ENCODE peak calls at places on chromosomes 16 and 17, in four cellular contexts. One of them, this sample, is unnamed.

GRCh38 chr17:62627904-62628603 is 584 bp downstream of the MRC2 start:
- DNase-seq in IMR-90: peak; percentile 74
- DNase-seq in mesendoderm: peak; percentile 53
- DNase-seq in neuronal stem cell: peak; percentile 21
- DNase-seq in this sample: peak; percentile 80

GRCh38 chr17:38352245-38353083 is 820 bp downstream of the SOCS7 start:
- DNase-seq in neuronal stem cell: no peak
- DNase-seq in mesendoderm: peak; percentile 67
- DNase-seq in IMR-90: no peak
- DNase-seq in this sample: peak; percentile 52

GRCh38 chr17:35227546-35227945 is 15.3 kb upstream of the SLFN5 start:
- DNase-seq in mesendoderm: no peak
- DNase-seq in IMR-90: no peak
- DNase-seq in neuronal stem cell: no peak
- DNase-seq in this sample: no peak

GRCh38 chr17:47131761-47132160 is 57.3 kb downstream of the CDC27 start:
- DNase-seq in IMR-90: peak; percentile 26
- DNase-seq in mesendoderm: no peak
- DNase-seq in neuronal stem cell: no peak
- DNase-seq in this sample: no peak

GRCh38 chr17:41315814-41316430 is 412 bp upstream of the KRTAP17-1 start:
- DNase-seq in neuronal stem cell: no peak
- DNase-seq in IMR-90: no peak
- DNase-seq in mesendoderm: no peak
- DNase-seq in this sample: no peak

GRCh38 chr17:76586741-76587487 is 1.3 kb upstream of the ST6GALNAC2 start:
- DNase-seq in mesendoderm: peak; percentile 51
- DNase-seq in IMR-90: no peak
- DNase-seq in neuronal stem cell: no peak
- DNase-seq in this sample: no peak

GRCh38 chr17:48486557-48486956 is 44.3 kb downstream of the HOXB1 start:
- DNase-seq in mesendoderm: peak; percentile 51
- DNase-seq in neuronal stem cell: no peak
- DNase-seq in IMR-90: peak; percentile 100
- DNase-seq in this sample: peak; percentile 99

GRCh38 chr16:58459344-58460218 is 40.4 kb upstream of the NDRG4 start:
- DNase-seq in neuronal stem cell: no peak
- DNase-seq in IMR-90: peak; percentile 43
- DNase-seq in mesendoderm: no peak
- DNase-seq in this sample: peak; percentile 67

GRCh38 chr17:40362696-40363479 is 1.6 kb downstream of the GJD3 start:
- DNase-seq in neuronal stem cell: peak; percentile 76
- DNase-seq in mesendoderm: peak; percentile 91
- DNase-seq in IMR-90: peak; percentile 70
- DNase-seq in this sample: peak; percentile 77

GRCh38 chr16:53518550-53519416 is 15.8 kb upstream of the AKTIP start:
- DNase-seq in mesendoderm: no peak
- DNase-seq in IMR-90: peak; percentile 54
- DNase-seq in neuronal stem cell: no peak
- DNase-seq in this sample: no peak

GRCh38 chr16:79528281-79528680 is 72.3 kb downstream of the MAF start:
- DNase-seq in neuronal stem cell: no peak
- DNase-seq in mesendoderm: no peak
- DNase-seq in IMR-90: no peak
- DNase-seq in this sample: no peak

GRCh38 chr17:48048321-48049140 is at the start of gene NFE2L1:
- DNase-seq in neuronal stem cell: no peak
- DNase-seq in IMR-90: peak; percentile 90
- DNase-seq in mesendoderm: peak; percentile 95
- DNase-seq in this sample: peak; percentile 95

GRCh38 chr16:85057212-85057889 is 29.8 kb downstream of the KIAA0513 start:
- DNase-seq in neuronal stem cell: no peak
- DNase-seq in IMR-90: no peak
- DNase-seq in mesendoderm: peak; percentile 41
- DNase-seq in this sample: no peak

GRCh38 chr17:63927464-63928171 is 4.5 kb downstream of the CD79B start:
- DNase-seq in neuronal stem cell: no peak
- DNase-seq in mesendoderm: no peak
- DNase-seq in IMR-90: no peak
- DNase-seq in this sample: no peak

GRCh38 chr17:10730956-10731879 is 1.4 kb upstream of the TMEM220 start:
- DNase-seq in IMR-90: no peak
- DNase-seq in mesendoderm: no peak
- DNase-seq in neuronal stem cell: no peak
- DNase-seq in this sample: peak; percentile 22

GRCh38 chr17:10735251-10735650 is 5.4 kb upstream of the TMEM220 start:
- DNase-seq in IMR-90: no peak
- DNase-seq in neuronal stem cell: no peak
- DNase-seq in mesendoderm: no peak
- DNase-seq in this sample: no peak

GRCh38 chr17:10737168-10737622 is 7.4 kb upstream of the TMEM220 start:
- DNase-seq in mesendoderm: peak; percentile 70
- DNase-seq in neuronal stem cell: no peak
- DNase-seq in IMR-90: peak; percentile 55
- DNase-seq in this sample: peak; percentile 66

GRCh38 chr17:10735821-10736220 is 6.0 kb upstream of the TMEM220 start:
- DNase-seq in neuronal stem cell: no peak
- DNase-seq in IMR-90: no peak
- DNase-seq in mesendoderm: no peak
- DNase-seq in this sample: no peak

GRCh38 chr17:10733666-10734065 is 3.8 kb upstream of the TMEM220 start:
- DNase-seq in mesendoderm: no peak
- DNase-seq in IMR-90: no peak
- DNase-seq in neuronal stem cell: no peak
- DNase-seq in this sample: no peak
- H3K4me3 ChIP-seq in mesendoderm: no peak overlapping the region
- H3K4me3 ChIP-seq in IMR-90: no peak overlapping the region
- H3K4me3 ChIP-seq in neuronal stem cell: no peak overlapping the region
- H3K4me3 ChIP-seq in this sample: no peak overlapping the region

GRCh38 chr17:16214190-16215001 is 938 bp downstream of the NCOR1 start:
- DNase-seq in neuronal stem cell: no peak
- DNase-seq in mesendoderm: no peak
- DNase-seq in IMR-90: peak; percentile 11
- DNase-seq in this sample: peak; percentile 31

GRCh38 chr17:16212793-16213192 is 2.5 kb downstream of the NCOR1 start:
- DNase-seq in IMR-90: no peak
- DNase-seq in mesendoderm: no peak
- DNase-seq in neuronal stem cell: no peak
- DNase-seq in this sample: no peak

GRCh38 chr17:16215965-16216316 is 607 bp upstream of the NCOR1 start:
- DNase-seq in IMR-90: no peak
- DNase-seq in mesendoderm: no peak
- DNase-seq in neuronal stem cell: no peak
- DNase-seq in this sample: no peak

GRCh38 chr17:16215273-16215964 is at the start of gene NCOR1:
- DNase-seq in IMR-90: peak; percentile 93
- DNase-seq in neuronal stem cell: peak; percentile 92
- DNase-seq in mesendoderm: peak; percentile 97
- DNase-seq in this sample: peak; percentile 96

GRCh38 chr17:16215002-16215272 is 397 bp downstream of the NCOR1 start:
- DNase-seq in mesendoderm: peak; percentile 69
- DNase-seq in IMR-90: no peak
- DNase-seq in neuronal stem cell: no peak
- DNase-seq in this sample: peak; percentile 54
- H3K4me2 ChIP-seq in mesendoderm: peak overlapping the region; percentile 98
- H3K4me2 ChIP-seq in IMR-90: peak overlapping the region; percentile 86
- H3K4me2 ChIP-seq in neuronal stem cell: peak overlapping the region; percentile 86
- H3K4me2 ChIP-seq in this sample: peak overlapping the region; percentile 45

DNA sequence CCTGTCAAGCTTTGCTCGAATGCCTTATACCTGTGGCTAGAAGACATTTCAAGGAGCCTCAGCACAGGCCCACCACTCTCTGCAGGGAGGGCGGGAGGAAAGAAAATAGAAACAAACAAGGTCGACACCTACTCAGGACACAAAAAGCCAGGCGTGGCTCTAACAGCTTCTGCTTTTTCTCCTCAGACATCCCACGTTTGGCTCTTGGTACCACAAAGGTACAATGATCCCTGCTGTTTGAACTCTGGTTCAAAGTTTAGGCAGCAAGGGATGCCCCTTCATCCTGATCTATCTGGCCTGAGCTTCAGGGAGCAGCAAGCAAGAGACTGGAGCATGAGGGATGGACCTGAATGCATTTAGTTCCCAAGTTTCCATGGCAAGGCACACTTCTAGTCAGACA is 57.1 kb downstream of the CREBBP start:
- DNase-seq in IMR-90: no peak
- DNase-seq in mesendoderm: no peak
- DNase-seq in neuronal stem cell: no peak
- DNase-seq in this sample: no peak
- H4K8ac ChIP-seq in IMR-90: no peak overlapping the region
- H4K8ac ChIP-seq in mesendoderm: no peak overlapping the region
- H4K8ac ChIP-seq in neuronal stem cell: no peak overlapping the region
- H4K8ac ChIP-seq in this sample: peak overlapping the region; percentile 19

DNA sequence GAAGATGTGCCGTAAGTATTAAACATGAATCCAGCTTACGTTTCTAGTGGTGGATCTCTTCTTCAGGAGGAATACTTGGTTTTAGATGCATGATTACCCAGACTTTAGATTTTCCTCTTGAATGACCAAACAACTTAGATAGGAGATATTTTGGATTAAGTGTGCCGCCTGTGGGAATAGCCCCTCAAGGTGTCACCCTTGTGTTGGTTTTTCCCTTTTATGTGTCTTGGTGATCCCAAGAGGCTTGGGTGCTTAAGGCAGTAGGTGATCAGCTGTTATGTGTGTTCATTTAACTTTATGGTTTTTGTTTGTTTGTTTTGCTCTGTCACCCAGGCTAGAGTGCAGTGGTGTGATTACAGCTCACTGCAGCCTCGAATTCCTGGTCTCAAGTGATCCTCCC is 115.1 kb downstream of the PPM1E start:
- DNase-seq in neuronal stem cell: no peak
- DNase-seq in IMR-90: no peak
- DNase-seq in mesendoderm: peak; percentile 17
- DNase-seq in this sample: no peak
- H3K4me3 ChIP-seq in neuronal stem cell: no peak overlapping the region
- H3K4me3 ChIP-seq in IMR-90: no peak overlapping the region
- H3K4me3 ChIP-seq in mesendoderm: no peak overlapping the region
- H3K4me3 ChIP-seq in this sample: no peak overlapping the region

GRCh38 chr16:13084331-13084730 is 182.9 kb downstream of the SHISA9 start:
- DNase-seq in mesendoderm: no peak
- DNase-seq in neuronal stem cell: no peak
- DNase-seq in IMR-90: no peak
- DNase-seq in this sample: no peak
- H3K4me2 ChIP-seq in mesendoderm: no peak overlapping the region
- H3K4me2 ChIP-seq in neuronal stem cell: no peak overlapping the region
- H3K4me2 ChIP-seq in IMR-90: no peak overlapping the region
- H3K4me2 ChIP-seq in this sample: no peak overlapping the region

GRCh38 chr16:51155199-51155607 is 4.1 kb upstream of the SALL1 start:
- DNase-seq in IMR-90: no peak
- DNase-seq in neuronal stem cell: no peak
- DNase-seq in mesendoderm: peak; percentile 61
- DNase-seq in this sample: peak; percentile 78
- H4K8ac ChIP-seq in IMR-90: peak overlapping the region; percentile 52
- H4K8ac ChIP-seq in neuronal stem cell: no peak overlapping the region
- H4K8ac ChIP-seq in mesendoderm: no peak overlapping the region
- H4K8ac ChIP-seq in this sample: peak overlapping the region; percentile 81

This sample was measured in mesenchymal stem cell.